ENCODE peak calls at places on chromosomes 4 and X, in four cellular contexts. Z is glutamatergic neuron, J is posterior cingulate gyrus, R is NCI-H774. W is an unnamed sample.

GRCh38 chr4:176817222-176817621 is 24.5 kb upstream of the VEGFC start:
- DNase-seq in Z (no peak), J (no peak), R (no peak), W (no peak)

GRCh38 chr4:105457997-105458396 is 15.9 kb downstream of the PPA2 start:
- DNase-seq in Z (no peak), J (no peak), R (no peak), W (no peak)

GRCh38 chr4:185773419-185773818 is 38.6 kb downstream of the SORBS2 start:
- DNase-seq in Z (no peak), J (no peak), R (no peak), W (peak)

GRCh38 chr4:153001626-153002025 is 65.5 kb downstream of the FHDC1 start:
- DNase-seq in Z (no peak), J (no peak), R (no peak), W (no peak)

GRCh38 chrX:110145854-110146253 is 142.9 kb downstream of the TMEM164 start:
- DNase-seq in Z (peak), J (peak), R (no peak), W (no peak)

GRCh38 chr4:57182132-57182874 is 72.1 kb upstream of the IGFBP7 start:
- DNase-seq in Z (no peak), J (peak), R (peak), W (peak)

GRCh38 chr4:147828361-147828760 is 96.5 kb downstream of the ARHGAP10 start:
- DNase-seq in Z (no peak), J (no peak), R (no peak), W (no peak)

GRCh38 chr4:173794662-173795061 is 264.6 kb upstream of the HAND2 start:
- DNase-seq in Z (no peak), J (no peak), R (no peak), W (no peak)

GRCh38 chr4:48799157-48799556 is 19.1 kb upstream of the FRYL start:
- DNase-seq in Z (no peak), J (no peak), R (no peak), W (no peak)

GRCh38 chrX:110062919-110063318 is 60.0 kb downstream of the TMEM164 start:
- DNase-seq in Z (no peak), J (no peak), R (no peak), W (no peak)

GRCh38 chr4:75995727-75996126 is 5.0 kb upstream of the SDAD1 start:
- DNase-seq in Z (no peak), J (no peak), R (peak), W (no peak)

GRCh38 chr4:14877246-14878220 is 124.7 kb upstream of the CPEB2 start:
- DNase-seq in Z (no peak), J (no peak), R (no peak), W (peak)

GRCh38 chrX:84709987-84710386 is 207.7 kb upstream of the HDX start:
- DNase-seq in Z (no peak), J (no peak), R (no peak), W (no peak)

GRCh38 chrX:68794486-68794885 is 34.3 kb upstream of the EFNB1 start:
- DNase-seq in Z (no peak), J (no peak), R (no peak), W (no peak)

GRCh38 chr4:23438764-23439163 is 451.1 kb downstream of the PPARGC1A start:
- DNase-seq in Z (no peak), J (no peak), R (no peak), W (no peak)

GRCh38 chr4:14771091-14771490 is 231.2 kb upstream of the CPEB2 start:
- DNase-seq in Z (no peak), J (peak), R (no peak), W (no peak)

GRCh38 chr4:162131256-162131655 is 32.5 kb downstream of the FSTL5 start:
- DNase-seq in Z (no peak), J (no peak), R (no peak), W (no peak)

GRCh38 chrX:12956704-12957541 is 18.0 kb upstream of the TMSB4X start:
- DNase-seq in Z (no peak), J (no peak), R (no peak), W (no peak)

GRCh38 chr4:71162386-71162785 is 168.9 kb downstream of the DCK start:
- DNase-seq in Z (no peak), J (no peak), R (no peak), W (no peak)

GRCh38 chrX:103520391-103520790 is 1.1 kb upstream of the RAB40A start:
- DNase-seq in Z (no peak), J (no peak), R (no peak), W (no peak)

W was measured in left cardiac atrium.